ENCODE peak calls at places on chromosomes 13 and 19, in ten cellular contexts. D is endodermal cell; G is aorta; P is cardiac muscle cell; T is transverse colon; S is naive thymus-derived CD4-positive, alpha-beta T cell; E is uterus; B is PC-3; V is pancreas; C is mucosa of descending colon. X is an unnamed sample.
A peak's percentile ranks its signal among the peaks of the same experiment; 100 is the strongest.

GRCh38 chr13:62139597-62139996 is 723.9 kb upstream of the PCDH20 start:
- DNase-seq in T (no peak), C (no peak), D (no peak), B (no peak), E (no peak), V (no peak), P (no peak), G (no peak), S (no peak), X (no peak)

GRCh38 chr19:11227201-11227886 is 12.1 kb upstream of the ANGPTL8 start:
- DNase-seq in V (no peak), E (no peak), D (peak; percentile 96), B (peak; percentile 42), T (no peak), S (no peak), C (no peak), G (no peak), P (no peak), X (no peak)

GRCh38 chr19:38388310-38389100 is at the start of gene SPRED3:
- DNase-seq in B (peak; percentile 35), D (no peak), E (no peak), C (no peak), V (no peak), G (peak; percentile 72), T (no peak), P (peak; percentile 62), S (no peak), X (no peak)

GRCh38 chr13:100356889-100357288 is 231.7 kb downstream of the GGACT start:
- DNase-seq in D (no peak), V (no peak), E (no peak), T (no peak), P (peak; percentile 39), B (no peak), C (no peak), S (no peak), G (no peak), X (no peak)

GRCh38 chr19:47514151-47514868 is 553 bp downstream of the NAPA start:
- DNase-seq in C (no peak), B (no peak), E (no peak), D (no peak), P (no peak), T (peak; percentile 22), G (no peak), V (no peak), S (no peak), X (no peak)

GRCh38 chr19:42488783-42489521 is 39.3 kb downstream of the CEACAM1 start:
- DNase-seq in V (peak; percentile 29), G (no peak), D (no peak), C (no peak), P (no peak), E (no peak), T (no peak), S (no peak), B (peak; percentile 71), X (no peak)

GRCh38 chr13:113970810-113971470 is 2.9 kb downstream of the C13orf46 start:
- DNase-seq in V (peak; percentile 90), C (peak; percentile 67), D (peak; percentile 75), T (peak; percentile 75), S (no peak), P (peak; percentile 70), E (peak; percentile 49), G (peak; percentile 55), B (peak; percentile 90), X (peak; percentile 57)

GRCh38 chr13:29182216-29182615 is 362.1 kb downstream of the MTUS2 start:
- DNase-seq in V (no peak), P (no peak), C (no peak), B (no peak), T (no peak), D (no peak), S (no peak), E (no peak), G (no peak), X (no peak)

GRCh38 chr19:1450735-1451669 is 1.1 kb downstream of the APC2 start:
- DNase-seq in C (no peak), T (no peak), B (no peak), V (no peak), E (no peak), G (no peak), P (no peak), S (no peak), D (no peak), X (no peak)

GRCh38 chr13:37621811-37622361 is 23.3 kb upstream of the POSTN start:
- DNase-seq in D (no peak), S (no peak), G (peak; percentile 44), T (no peak), B (no peak), E (peak; percentile 36), P (peak; percentile 94), C (no peak), V (no peak), X (no peak)

GRCh38 chr19:40596608-40597328 is 4.4 kb upstream of the LTBP4 start:
- DNase-seq in V (peak; percentile 61), T (peak; percentile 56), D (peak; percentile 89), E (peak; percentile 69), G (peak; percentile 76), B (peak; percentile 59), S (no peak), C (peak; percentile 60), P (peak; percentile 62), X (peak; percentile 69)

DNA sequence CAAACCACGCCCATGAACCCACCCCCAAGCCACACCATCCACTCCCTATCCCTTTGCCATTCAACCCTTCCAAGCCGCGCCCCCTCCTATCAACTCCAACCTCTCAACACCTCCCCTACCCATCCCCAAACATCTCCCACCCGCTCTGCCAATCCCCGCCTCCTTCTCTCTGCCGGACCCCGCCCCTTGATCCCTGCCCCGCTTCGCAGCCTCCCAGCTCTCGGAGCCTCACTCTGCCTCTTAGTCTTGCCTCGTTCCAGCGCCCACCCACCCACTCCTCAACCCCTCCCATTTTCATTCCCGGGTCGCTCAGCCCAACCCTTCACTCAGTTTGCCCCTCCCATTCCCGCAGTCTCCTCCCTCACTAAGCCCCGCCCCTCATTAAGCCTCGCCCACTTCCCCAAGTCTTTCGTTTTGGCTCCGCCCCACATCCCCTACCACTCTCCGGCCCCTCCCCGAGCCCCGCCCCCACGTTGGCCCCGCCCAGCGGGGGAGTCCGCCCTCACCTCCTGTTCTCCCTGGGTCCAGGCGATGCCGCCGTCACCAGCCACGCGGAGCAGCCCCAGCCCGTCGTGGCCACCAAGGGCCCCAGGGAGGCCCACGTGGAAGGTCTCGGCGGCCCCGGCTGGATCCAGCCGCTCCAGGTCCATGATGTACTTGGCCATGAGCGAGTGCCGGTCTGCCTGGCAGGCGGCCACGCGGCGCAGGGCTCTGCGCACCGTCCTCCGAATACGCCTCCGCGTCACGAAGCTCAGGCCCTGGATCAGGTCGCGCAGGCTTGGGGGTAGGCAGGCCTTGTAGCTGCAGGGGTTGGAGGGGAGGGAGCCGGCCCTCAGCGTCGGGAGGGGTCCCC is 5.7 kb downstream of the JAK3 start:
- DNase-seq in S (no peak), T (peak; percentile 80), G (peak; percentile 85), C (peak; percentile 81), P (peak; percentile 93), E (peak; percentile 75), V (peak; percentile 83), D (peak; percentile 100), B (peak; percentile 97), X (peak; percentile 82)
- H3K4me3 ChIP-seq in S (no peak overlapping the region), T (peak overlapping the region; percentile 17), G (no peak overlapping the region), C (no peak overlapping the region), P (peak overlapping the region; percentile 23), E (no peak overlapping the region), V (no peak overlapping the region), D (peak overlapping the region; percentile 77), B (peak overlapping the region; percentile 76), X (peak overlapping the region; percentile 1)

DNA sequence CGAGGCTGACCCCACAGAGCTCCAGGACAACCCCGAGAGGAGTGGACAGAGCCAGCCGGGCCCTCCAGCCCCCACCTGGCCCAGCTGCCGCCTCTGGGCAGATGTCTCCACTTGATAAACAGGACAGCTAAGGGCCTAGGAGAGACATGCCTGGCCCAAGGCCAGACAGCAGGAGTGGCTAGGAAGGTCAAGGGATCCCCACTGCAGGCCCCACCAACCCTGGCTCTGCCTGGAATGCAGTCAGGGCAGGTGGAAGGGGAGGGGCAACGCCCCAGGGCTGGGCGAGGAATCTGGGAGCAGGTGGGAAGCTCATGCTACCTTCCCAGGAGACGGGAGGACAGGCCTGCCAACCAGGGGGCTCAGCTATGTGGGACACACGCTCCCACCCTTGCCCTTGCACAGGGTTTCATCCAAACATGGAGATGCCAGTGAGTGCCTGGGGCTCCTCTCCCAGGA is 25.2 kb downstream of the SH3GL1 start:
- DNase-seq in D (peak; percentile 91), V (peak; percentile 67), P (no peak), B (peak; percentile 95), C (peak; percentile 83), T (peak; percentile 80), G (peak; percentile 56), S (no peak), E (no peak), X (no peak)
- H3K4me1 ChIP-seq in D (peaks cover 3% of the 10 kb centered on the region), V (peaks cover 83% of the 10 kb centered on the region), P (peaks cover 31% of the 10 kb centered on the region), B (peaks cover 68% of the 10 kb centered on the region), C (peaks cover 48% of the 10 kb centered on the region), T (peaks cover 66% of the 10 kb centered on the region), G (peaks cover 6% of the 10 kb centered on the region), S (peaks cover 28% of the 10 kb centered on the region), E (peaks cover 33% of the 10 kb centered on the region), X (peaks cover 93% of the 10 kb centered on the region)

GRCh38 chr19:49490287-49491029 is 3.0 kb downstream of the RPL13A start:
- DNase-seq in C (no peak), S (no peak), P (no peak), T (no peak), B (no peak), G (no peak), V (no peak), D (no peak), E (no peak), X (no peak)
- H3K36me3 ChIP-seq in C (peaks cover 15% of the 10 kb centered on the region), S (peaks cover 25% of the 10 kb centered on the region), P (peaks cover 38% of the 10 kb centered on the region), T (peaks cover 32% of the 10 kb centered on the region), B (peaks cover 49% of the 10 kb centered on the region), G (peaks cover 11% of the 10 kb centered on the region), V (peaks cover 30% of the 10 kb centered on the region), D (peaks cover 51% of the 10 kb centered on the region), E (no peaks in the 10 kb centered on the region), X (peaks cover 59% of the 10 kb centered on the region)

GRCh38 chr13:74289861-74290260 is 155.7 kb upstream of the KLF12 start:
- DNase-seq in V (no peak), S (no peak), T (no peak), E (no peak), P (no peak), C (no peak), D (no peak), G (no peak), B (no peak), X (no peak)
- H3K4me3 ChIP-seq in V (no peak overlapping the region), S (no peak overlapping the region), T (no peak overlapping the region), E (no peak overlapping the region), P (no peak overlapping the region), C (no peak overlapping the region), D (no peak overlapping the region), G (no peak overlapping the region), B (no peak overlapping the region), X (no peak overlapping the region)

GRCh38 chr13:39596176-39596575 is 6.8 kb downstream of the LHFPL6 start:
- DNase-seq in B (no peak), E (no peak), C (no peak), S (no peak), D (no peak), G (no peak), P (no peak), V (no peak), T (no peak), X (no peak)
- H3K4me1 ChIP-seq in B (peaks cover 15% of the 10 kb centered on the region), E (no peaks in the 10 kb centered on the region), C (no peaks in the 10 kb centered on the region), S (no peaks in the 10 kb centered on the region), D (peaks cover 4% of the 10 kb centered on the region), G (peaks cover 2% of the 10 kb centered on the region), P (peaks cover 5% of the 10 kb centered on the region), V (no peaks in the 10 kb centered on the region), T (peaks cover 2% of the 10 kb centered on the region), X (peaks cover 36% of the 10 kb centered on the region)